ENCODE peak calls at places on chromosomes 5 and 9, in eight cellular contexts. V, U, D, M, W, O, N and H are unnamed samples.

GRCh38 chr5:61587120-61587519 is 255.1 kb downstream of the ZSWIM6 start:
- DNase-seq in V (no peak), U (no peak), D (no peak), M (no peak), W (no peak), O (no peak), N (no peak), H (no peak)

GRCh38 chr5:96692436-96692835 is 30.3 kb downstream of the CAST start:
- DNase-seq in V (no peak), U (no peak), D (no peak), M (no peak), W (peak; percentile 70), O (peak; percentile 26), N (no peak), H (no peak)

GRCh38 chr9:101625871-101626270 is 31.1 kb upstream of the PPP3R2 start:
- DNase-seq in V (no peak), U (no peak), D (no peak), M (no peak), W (no peak), O (no peak), N (no peak), H (no peak)

GRCh38 chr5:14122089-14122488 is 21.1 kb upstream of the TRIO start:
- DNase-seq in V (no peak), U (no peak), D (no peak), M (no peak), W (no peak), O (no peak), N (no peak), H (no peak)

GRCh38 chr5:66239034-66239433 is 94.9 kb downstream of the SREK1 start:
- DNase-seq in V (no peak), U (no peak), D (no peak), M (no peak), W (no peak), O (no peak), N (no peak), H (no peak)

GRCh38 chr5:127885176-127885575 is 182.0 kb downstream of the CCDC192 start:
- DNase-seq in V (no peak), U (no peak), D (no peak), M (no peak), W (no peak), O (no peak), N (no peak), H (no peak)

GRCh38 chr9:123929177-123929869 is 603 bp downstream of the DENND1A start:
- DNase-seq in V (no peak), U (no peak), D (no peak), M (no peak), W (no peak), O (no peak), N (no peak), H (no peak)

GRCh38 chr5:76638466-76638865 is 15.3 kb upstream of the F2RL2 start:
- DNase-seq in V (no peak), U (no peak), D (no peak), M (no peak), W (no peak), O (no peak), N (no peak), H (no peak)

GRCh38 chr9:27787941-27788340 is 214.7 kb upstream of the C9orf72 start:
- DNase-seq in V (no peak), U (no peak), D (no peak), M (no peak), W (no peak), O (no peak), N (no peak), H (no peak)

GRCh38 chr9:36316629-36317317 is 58.5 kb upstream of the GNE start:
- DNase-seq in V (no peak), U (no peak), D (peak; percentile 39), M (no peak), W (no peak), O (no peak), N (no peak), H (no peak)

GRCh38 chr5:33180900-33181299 is 259.9 kb upstream of the TARS1 start:
- DNase-seq in V (no peak), U (no peak), D (no peak), M (no peak), W (peak; percentile 57), O (no peak), N (no peak), H (no peak)

GRCh38 chr5:135476615-135477493 is 24.7 kb upstream of the TIFAB start:
- DNase-seq in V (no peak), U (no peak), D (peak; percentile 10), M (no peak), W (no peak), O (no peak), N (no peak), H (no peak)

GRCh38 chr9:14212116-14212515 is 101.8 kb downstream of the NFIB start:
- DNase-seq in V (peak; percentile 51), U (no peak), D (no peak), M (no peak), W (no peak), O (no peak), N (no peak), H (no peak)

GRCh38 chr9:122005597-122005996 is 87.5 kb downstream of the TTLL11 start:
- DNase-seq in V (no peak), U (no peak), D (no peak), M (no peak), W (no peak), O (no peak), N (peak; percentile 54), H (no peak)

GRCh38 chr5:35145671-35146317 is 84.5 kb downstream of the PRLR start:
- DNase-seq in V (no peak), U (no peak), D (no peak), M (no peak), W (no peak), O (no peak), N (no peak), H (no peak)

GRCh38 chr5:40172721-40173120 is 507.0 kb upstream of the PTGER4 start:
- DNase-seq in V (no peak), U (no peak), D (no peak), M (no peak), W (no peak), O (no peak), N (no peak), H (no peak)

GRCh38 chr5:173582198-173583092 is 34.0 kb downstream of the BOD1 start:
- DNase-seq in V (no peak), U (no peak), D (no peak), M (no peak), W (no peak), O (no peak), N (no peak), H (no peak)

GRCh38 chr9:87766697-87767096 is 40.8 kb downstream of the CTSL start:
- DNase-seq in V (peak; percentile 35), U (no peak), D (no peak), M (no peak), W (no peak), O (no peak), N (no peak), H (no peak)

GRCh38 chr9:126377521-126377920 is 50.9 kb downstream of the MVB12B start:
- DNase-seq in V (no peak), U (no peak), D (no peak), M (no peak), W (no peak), O (no peak), N (no peak), H (no peak)

GRCh38 chr9:124392855-124393460 is 22.3 kb downstream of the PSMB7 start:
- DNase-seq in V (peak; percentile 87), U (no peak), D (no peak), M (no peak), W (peak; percentile 95), O (no peak), N (peak; percentile 77), H (no peak)

GRCh38 chr9:4548796-4549725 is 58.8 kb downstream of the SLC1A1 start:
- DNase-seq in V (no peak), U (no peak), D (no peak), M (no peak), W (no peak), O (no peak), N (peak; percentile 16), H (no peak)
- TF ChIP-seq CTCF in V (peak; percentile 40), U (no peak), D (no peak), M (no peak), W (peak; percentile 50), O (no peak), N (peak; percentile 48), H (peak; percentile 89)

GRCh38 chr5:160213537-160213936 is 15.8 kb upstream of the FABP6 start:
- DNase-seq in V (no peak), U (no peak), D (no peak), M (no peak), W (no peak), O (no peak), N (no peak), H (no peak)
- TF ChIP-seq CTCF in V (no peak), U (no peak), D (no peak), M (no peak), W (no peak), O (no peak), N (no peak), H (no peak)

GRCh38 chr5:57383093-57383861 is 99.3 kb downstream of the ACTBL2 start:
- DNase-seq in V (no peak), U (no peak), D (no peak), M (no peak), W (peak; percentile 82), O (no peak), N (peak; percentile 69), H (no peak)
- TF ChIP-seq CTCF in V (peak; percentile 17), U (no peak), D (no peak), M (no peak), W (peak; percentile 50), O (no peak), N (peak; percentile 56), H (no peak)

GRCh38 chr5:181188700-181189362 is 16.2 kb downstream of the TRIM7 start:
- DNase-seq in V (no peak), U (peak; percentile 78), D (peak; percentile 77), M (peak; percentile 76), W (no peak), O (no peak), N (peak; percentile 47), H (no peak)
- TF ChIP-seq CTCF in V (no peak), U (no peak), D (no peak), M (no peak), W (no peak), O (no peak), N (peak; percentile 12), H (no peak)

GRCh38 chr9:128420060-128420650 is 502 bp upstream of the CERCAM start:
- DNase-seq in V (no peak), U (peak; percentile 80), D (peak; percentile 74), M (peak; percentile 38), W (no peak), O (no peak), N (peak; percentile 96), H (peak; percentile 10)

GRCh38 chr9:128422783-128423150 is 2.1 kb downstream of the CERCAM start:
- DNase-seq in V (no peak), U (no peak), D (no peak), M (no peak), W (no peak), O (no peak), N (no peak), H (no peak)

GRCh38 chr9:128421474-128422010 is 885 bp downstream of the CERCAM start:
- DNase-seq in V (no peak), U (peak; percentile 38), D (no peak), M (no peak), W (no peak), O (no peak), N (no peak), H (no peak)

GRCh38 chr9:128419061-128419925 is 1.4 kb upstream of the CERCAM start:
- DNase-seq in V (no peak), U (peak; percentile 37), D (no peak), M (no peak), W (no peak), O (no peak), N (peak; percentile 55), H (no peak)

GRCh38 chr9:128420651-128421473 is at the start of gene CERCAM:
- DNase-seq in V (no peak), U (peak; percentile 79), D (peak; percentile 55), M (no peak), W (no peak), O (no peak), N (peak; percentile 95), H (no peak)
- TF ChIP-seq CTCF in V (peak; percentile 19), U (no peak), D (no peak), M (no peak), W (no peak), O (no peak), N (peak; percentile 32), H (no peak)